ENCODE peak calls at places on chromosome 11, in four cellular contexts. E is IMR-90, K is H1, R is H9. P is an unnamed sample.

GRCh38 chr11:12922980-12923507 is 86.1 kb upstream of the RASSF10 start:
- DNase-seq in E (peak), K (no peak), R (no peak), P (no peak)

GRCh38 chr11:102111787-102112653 is 1.8 kb downstream of the YAP1 start:
- DNase-seq in E (peak), K (peak), R (no peak), P (no peak)

GRCh38 chr11:101336858-101337257 is 207.2 kb upstream of the PGR start:
- DNase-seq in E (no peak), K (no peak), R (no peak), P (no peak)

GRCh38 chr11:6371825-6372224 is 18.4 kb upstream of the SMPD1 start:
- DNase-seq in E (no peak), K (no peak), R (no peak), P (peak)

GRCh38 chr11:64028398-64029115 is 7.2 kb upstream of the FLRT1 start:
- DNase-seq in E (no peak), K (peak), R (peak), P (peak)

GRCh38 chr11:3129181-3129590 is 35.9 kb downstream of the OSBPL5 start:
- DNase-seq in E (no peak), K (no peak), R (no peak), P (no peak)

GRCh38 chr11:67507242-67507890 is 596 bp downstream of the CDK2AP2 start:
- DNase-seq in E (peak), K (peak), R (peak), P (peak)

GRCh38 chr11:47916361-47916841 is 64.0 kb upstream of the PTPRJ start:
- DNase-seq in E (no peak), K (no peak), R (no peak), P (peak)

GRCh38 chr11:9153651-9154050 is 62.3 kb upstream of the SCUBE2 start:
- DNase-seq in E (no peak), K (no peak), R (no peak), P (no peak)

GRCh38 chr11:128294685-128295079 is 292.7 kb downstream of the ETS1 start:
- DNase-seq in E (peak), K (no peak), R (no peak), P (no peak)

GRCh38 chr11:72069787-72070251 is 10.5 kb downstream of the NUMA1 start:
- DNase-seq in E (peak), K (no peak), R (peak), P (peak)

GRCh38 chr11:9169595-9170295 is 78.3 kb upstream of the SCUBE2 start:
- DNase-seq in E (peak), K (no peak), R (no peak), P (peak)

GRCh38 chr11:78499971-78500370 is 74.7 kb downstream of the NARS2 start:
- DNase-seq in E (peak), K (no peak), R (no peak), P (no peak)

GRCh38 chr11:32092581-32093170 is 1.8 kb downstream of the RCN1 start:
- DNase-seq in E (no peak), K (no peak), R (no peak), P (peak)

GRCh38 chr11:124844664-124845079 is 20.6 kb upstream of the ROBO3 start:
- DNase-seq in E (no peak), K (no peak), R (no peak), P (peak)

GRCh38 chr11:109708184-109708583 is 286.2 kb downstream of the C11orf87 start:
- DNase-seq in E (no peak), K (no peak), R (no peak), P (no peak)

GRCh38 chr11:47583844-47584243 is 2.6 kb upstream of the FAM180B start:
- DNase-seq in E (no peak), K (no peak), R (no peak), P (no peak)

GRCh38 chr11:115784796-115785521 is 280.7 kb upstream of the CADM1 start:
- DNase-seq in E (no peak), K (no peak), R (no peak), P (no peak)

GRCh38 chr11:41612415-41612814 is 153.0 kb upstream of the LRRC4C start:
- DNase-seq in E (no peak), K (no peak), R (no peak), P (peak)

GRCh38 chr11:131511794-131512193 is 141.4 kb downstream of the NTM start:
- DNase-seq in E (no peak), K (peak), R (peak), P (peak)

GRCh38 chr11:122656631-122657101 is 1.1 kb downstream of the UBASH3B start:
- DNase-seq in E (peak), K (no peak), R (peak), P (peak)

GRCh38 chr11:35683728-35684339 is 21.3 kb downstream of the TRIM44 start:
- DNase-seq in E (peak), K (no peak), R (no peak), P (no peak)

GRCh38 chr11:103317118-103317517 is 207.9 kb downstream of the DYNC2H1 start:
- DNase-seq in E (peak), K (no peak), R (no peak), P (no peak)

DNA sequence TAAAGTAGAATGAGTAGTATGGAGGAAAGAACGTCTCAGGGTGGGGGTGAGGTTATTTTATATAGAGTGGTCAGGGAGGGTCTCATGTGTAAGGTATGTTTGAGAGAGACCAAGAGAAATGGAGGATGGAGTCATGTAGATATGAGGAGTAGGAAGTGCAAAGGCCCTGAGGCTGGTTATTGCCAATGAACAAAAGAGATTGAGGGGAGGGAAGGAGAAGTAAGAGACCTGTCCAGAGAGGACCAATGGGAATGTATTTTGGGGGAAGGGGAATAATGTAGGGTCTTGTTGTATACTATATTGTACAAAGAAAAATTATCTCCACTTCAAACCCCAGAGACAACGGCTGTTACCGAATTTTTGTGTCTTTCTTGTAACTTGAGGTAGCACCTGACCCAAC is 9.8 kb downstream of the CTNND1 start:
- DNase-seq in E (no peak), K (no peak), R (no peak), P (no peak)
- H4K5ac ChIP-seq in E (no peak), K (no peak), R (no peak), P (no peak)

DNA sequence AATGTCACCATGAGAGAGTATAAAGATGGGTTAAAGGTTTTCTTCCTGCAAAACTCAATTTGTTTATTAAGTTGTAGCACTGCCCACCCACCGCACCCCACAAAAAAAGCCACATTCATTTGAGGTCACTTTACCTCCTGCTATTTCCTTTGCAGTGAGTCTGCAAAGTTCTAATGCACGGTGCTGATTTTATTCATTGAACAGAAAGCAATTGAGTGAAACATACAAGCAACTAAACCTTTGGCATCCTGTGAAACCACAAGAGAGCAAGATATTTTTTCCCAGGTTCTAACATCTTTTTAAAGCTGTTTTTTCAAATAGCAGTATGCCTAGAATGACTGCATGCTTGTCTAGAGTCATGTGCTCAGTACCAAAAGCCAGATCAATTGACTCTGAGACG is 39.0 kb downstream of the RRAS2 start:
- DNase-seq in E (peak), K (no peak), R (no peak), P (no peak)
- H3K4me2 ChIP-seq in E (no peak), K (no peak), R (no peak), P (no peak)

GRCh38 chr11:73870261-73870660 is 6.4 kb downstream of the COA4 start:
- DNase-seq in E (no peak), K (no peak), R (no peak), P (no peak)
- H4K5ac ChIP-seq in E (no peak), K (no peak), R (no peak), P (no peak)

GRCh38 chr11:65931773-65932557 is 12.7 kb downstream of the DRAP1 start:
- DNase-seq in E (no peak), K (no peak), R (no peak), P (no peak)

GRCh38 chr11:65934014-65934413 is 11.3 kb upstream of the TSGA10IP start:
- DNase-seq in E (peak), K (no peak), R (no peak), P (no peak)

GRCh38 chr11:65927904-65928397 is 8.7 kb downstream of the DRAP1 start:
- DNase-seq in E (no peak), K (no peak), R (no peak), P (no peak)

GRCh38 chr11:65928667-65929066 is 9.4 kb downstream of the DRAP1 start:
- DNase-seq in E (no peak), K (no peak), R (no peak), P (no peak)

GRCh38 chr11:65932558-65932919 is 12.7 kb upstream of the TSGA10IP start:
- DNase-seq in E (no peak), K (no peak), R (peak), P (peak)
- H3K4me2 ChIP-seq in E (no peak), K (no peak), R (no peak), P (no peak)

GRCh38 chr11:114386545-114386944 is 13.8 kb downstream of the C11orf71 start:
- DNase-seq in E (no peak), K (no peak), R (no peak), P (no peak)
- H4K5ac ChIP-seq in E (no peak), K (no peak), R (no peak), P (no peak)

GRCh38 chr11:118153516-118153915 is 893 bp upstream of the SCN4B start:
- DNase-seq in E (no peak), K (no peak), R (peak), P (no peak)
- H3K4me2 ChIP-seq in E (no peak), K (peak), R (peak), P (peak)

GRCh38 chr11:69409812-69410645 is 71.4 kb upstream of the LINC01488 start:
- DNase-seq in E (no peak), K (no peak), R (no peak), P (no peak)
- H4K5ac ChIP-seq in E (no peak), K (no peak), R (no peak), P (no peak)